ENCODE peak calls at places on chromosome 19, in seven cellular contexts. J is HepG2, O is IMR-90, A is A549, D is SK-N-SH, R is H1, L is K562. S is an unnamed sample.

GRCh38 chr19:34201133-34201532 is 28.8 kb downstream of the LSM14A start:
- DNase-seq in L (no peak), O (no peak), D (no peak), R (no peak), A (no peak), J (no peak), S (no peak)

GRCh38 chr19:38482496-38482895 is 49.0 kb downstream of the RYR1 start:
- DNase-seq in J (no peak), O (no peak), D (no peak), L (no peak), A (no peak), R (no peak), S (no peak)

GRCh38 chr19:46069841-46070341 is 29.1 kb upstream of the IGFL4 start:
- DNase-seq in O (peak; percentile 93), J (peak; percentile 42), D (no peak), L (no peak), R (no peak), A (no peak), S (no peak)

GRCh38 chr19:10907925-10908324 is 20.5 kb downstream of the YIPF2 start:
- DNase-seq in L (no peak), J (no peak), A (no peak), D (no peak), O (no peak), R (no peak), S (no peak)

GRCh38 chr19:11324748-11325389 is 14.6 kb downstream of the RAB3D start:
- DNase-seq in A (no peak), D (peak; percentile 19), L (no peak), O (no peak), J (no peak), R (no peak), S (no peak)

GRCh38 chr19:43595605-43595998 is 332 bp downstream of the IRGQ start:
- DNase-seq in D (no peak), A (no peak), L (no peak), O (no peak), J (no peak), R (no peak), S (no peak)

GRCh38 chr19:37987356-37988332 is 80.6 kb downstream of the SIPA1L3 start:
- DNase-seq in O (no peak), J (peak; percentile 21), D (no peak), L (peak; percentile 39), A (no peak), R (no peak), S (no peak)

GRCh38 chr19:29526730-29527499 is 1.1 kb downstream of the VSTM2B start:
- DNase-seq in J (no peak), L (peak; percentile 43), D (peak; percentile 49), R (no peak), A (no peak), O (no peak), S (no peak)

GRCh38 chr19:55778331-55778730 is 9.4 kb downstream of the RFPL4AL1 start:
- DNase-seq in D (no peak), O (no peak), A (no peak), L (no peak), J (no peak), R (no peak), S (no peak)

GRCh38 chr19:10670187-10670586 is 16.0 kb downstream of the ILF3 start:
- DNase-seq in O (no peak), D (no peak), J (no peak), R (no peak), A (no peak), L (no peak), S (no peak)

GRCh38 chr19:45166723-45167252 is 6.0 kb upstream of the NKPD1 start:
- DNase-seq in D (no peak), L (no peak), J (peak; percentile 76), A (no peak), R (no peak), O (no peak), S (no peak)

GRCh38 chr19:3768748-3769099 is 3.3 kb downstream of the RAX2 start:
- DNase-seq in A (no peak), O (no peak), R (no peak), L (no peak), J (no peak), D (no peak), S (no peak)

GRCh38 chr19:51784922-51785690 is 9.9 kb upstream of the FPR3 start:
- DNase-seq in R (no peak), J (no peak), L (no peak), D (no peak), O (no peak), A (no peak), S (peak; percentile 32)

GRCh38 chr19:51448011-51448744 is 10.1 kb downstream of the SIGLEC8 start:
- DNase-seq in J (no peak), L (no peak), A (no peak), O (no peak), D (no peak), R (no peak), S (no peak)

GRCh38 chr19:18286973-18287635 is 5.7 kb upstream of the JUND start:
- DNase-seq in J (no peak), L (no peak), R (no peak), D (no peak), A (no peak), O (no peak), S (no peak)

GRCh38 chr19:11324079-11324661 is 15.3 kb downstream of the RAB3D start:
- DNase-seq in A (no peak), L (no peak), D (peak; percentile 91), J (peak; percentile 86), R (no peak), O (peak; percentile 94), S (peak; percentile 71)

GRCh38 chr19:43711751-43712355 is 4.0 kb upstream of the IRGC start:
- DNase-seq in R (no peak), D (no peak), J (no peak), O (no peak), L (no peak), A (no peak), S (no peak)

GRCh38 chr19:4525563-4526002 is 7.3 kb upstream of the PLIN4 start:
- DNase-seq in O (no peak), J (no peak), D (no peak), R (no peak), L (no peak), A (no peak), S (no peak)

GRCh38 chr19:11017275-11018035 is 56.6 kb downstream of the SMARCA4 start:
- DNase-seq in A (no peak), J (no peak), L (no peak), D (no peak), R (no peak), O (no peak), S (no peak)

DNA sequence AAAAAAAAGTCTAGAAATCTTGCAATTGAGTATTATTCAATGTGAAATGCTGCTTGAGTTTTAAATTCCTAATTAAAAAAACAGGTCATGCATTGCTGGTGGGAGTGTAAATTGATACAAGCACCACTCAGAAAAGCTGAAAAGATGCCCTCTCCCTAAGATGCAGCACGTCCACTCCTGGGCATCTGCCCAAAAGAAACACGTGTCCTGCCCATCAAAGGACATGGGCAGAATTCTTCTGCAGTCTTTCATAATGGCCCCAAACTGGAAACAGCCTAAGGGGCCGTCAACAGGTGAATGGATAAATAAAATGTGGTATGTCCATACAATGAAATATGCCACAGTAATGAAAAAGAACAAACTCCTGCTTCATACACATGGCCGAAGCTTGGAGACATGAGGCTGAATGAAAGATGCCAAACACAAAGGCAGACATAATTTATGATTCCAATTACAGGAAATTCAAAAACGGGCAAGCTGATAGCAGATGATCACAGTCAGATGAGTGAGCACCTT is 7.8 kb downstream of the POU2F2 start:
- DNase-seq in J (no peak), R (no peak), A (no peak), D (no peak), L (no peak), O (no peak), S (no peak)
- TF ChIP-seq RFX5 in J (no peak), R (no peak), A (no peak), D (no peak), L (no peak), O (no peak), S (no peak)

GRCh38 chr19:5585461-5586299 is 17.9 kb upstream of the TINCR start:
- DNase-seq in J (no peak), L (peak; percentile 84), O (no peak), R (no peak), D (peak; percentile 52), A (no peak), S (no peak)
- TF ChIP-seq RFX5 in J (no peak), L (no peak), O (no peak), R (no peak), D (no peak), A (no peak), S (no peak)

GRCh38 chr19:15251749-15252397 is 19.6 kb upstream of the EPHX3 start:
- DNase-seq in L (peak; percentile 68), A (peak; percentile 58), J (peak; percentile 40), R (peak; percentile 46), O (peak; percentile 96), D (peak; percentile 77), S (no peak)
- TF ChIP-seq RFX5 in L (no peak), A (no peak), J (no peak), R (no peak), O (no peak), D (no peak), S (no peak)

GRCh38 chr19:12937243-12938053 is 961 bp upstream of the CALR start:
- DNase-seq in R (no peak), D (peak; percentile 52), O (no peak), L (peak; percentile 15), J (peak; percentile 43), A (no peak), S (no peak)
- TF ChIP-seq RFX5 in R (no peak), D (no peak), O (no peak), L (no peak), J (no peak), A (no peak), S (no peak)

GRCh38 chr19:49338691-49339363 is 3.6 kb downstream of the CD37 start:
- DNase-seq in A (peak; percentile 57), J (no peak), O (no peak), D (peak; percentile 68), R (peak; percentile 90), L (peak; percentile 98), S (no peak)
- TF ChIP-seq RFX5 in A (no peak), J (no peak), O (no peak), D (no peak), R (no peak), L (no peak), S (no peak)

GRCh38 chr19:1040476-1041271 is 767 bp downstream of the ABCA7 start:
- DNase-seq in D (peak; percentile 97), A (peak; percentile 95), R (peak; percentile 91), J (peak; percentile 87), L (peak; percentile 94), O (peak; percentile 93), S (peak; percentile 84)
- TF ChIP-seq RFX5 in D (no peak), A (no peak), R (no peak), J (no peak), L (no peak), O (no peak), S (peak; percentile 30)

GRCh38 chr19:2365201-2365970 is 5.3 kb downstream of the TMPRSS9 start:
- DNase-seq in J (no peak), A (no peak), L (no peak), O (no peak), D (no peak), R (no peak), S (no peak)
- TF ChIP-seq RFX5 in J (no peak), A (no peak), L (no peak), O (no peak), D (no peak), R (no peak), S (no peak)